ENCODE peak calls at places on chromosomes 13 and 19, in four cellular contexts. Z is body of pancreas, P is ascending aorta, W is progenitor cell of endocrine pancreas. J is an unnamed sample.

GRCh38 chr19:54541712-54542111 is 31.9 kb upstream of the LILRA2 start:
- DNase-seq in P (no peak), W (no peak), Z (no peak), J (no peak)

GRCh38 chr19:2462635-2463421 is 6.1 kb upstream of the LMNB2 start:
- DNase-seq in P (peak; percentile 93), W (peak; percentile 70), Z (peak; percentile 90), J (peak; percentile 79)

GRCh38 chr13:99269627-99270252 is 11.6 kb upstream of the GPR18 start:
- DNase-seq in W (no peak), Z (no peak), P (no peak), J (no peak)

GRCh38 chr13:35733832-35734231 is 257.3 kb upstream of the MAB21L1 start:
- DNase-seq in P (no peak), Z (no peak), W (no peak), J (no peak)

GRCh38 chr19:16301999-16302694 is 22.5 kb upstream of the KLF2 start:
- DNase-seq in P (no peak), Z (no peak), W (no peak), J (no peak)

GRCh38 chr13:83753912-83754624 is 128.2 kb downstream of the SLITRK1 start:
- DNase-seq in W (no peak), Z (no peak), P (no peak), J (no peak)

GRCh38 chr13:40152145-40152544 is 496.7 kb downstream of the COG6 start:
- DNase-seq in P (peak; percentile 69), Z (no peak), W (no peak), J (no peak)

GRCh38 chr13:51125495-51126226 is 14.6 kb upstream of the C13orf42 start:
- DNase-seq in W (no peak), P (no peak), Z (peak; percentile 72), J (peak; percentile 60)

GRCh38 chr13:96629331-96629730 is 364.9 kb downstream of the OXGR1 start:
- DNase-seq in W (no peak), Z (no peak), P (no peak), J (no peak)

GRCh38 chr13:66492479-66492878 is 737.7 kb downstream of the PCDH9 start:
- DNase-seq in P (no peak), Z (no peak), W (no peak), J (no peak)

GRCh38 chr19:20423381-20424207 is 142.0 kb downstream of the ZNF737 start:
- DNase-seq in P (peak; percentile 80), Z (peak; percentile 78), W (peak; percentile 9), J (peak; percentile 7)

GRCh38 chr19:13408889-13409518 is 97.3 kb downstream of the CACNA1A start:
- DNase-seq in W (no peak), P (no peak), Z (no peak), J (no peak)

GRCh38 chr19:51142119-51142518 is at the start of gene SIGLEC7:
- DNase-seq in Z (no peak), P (no peak), W (no peak), J (no peak)

GRCh38 chr13:35965226-35965927 is 165.8 kb downstream of the DCLK1 start:
- DNase-seq in W (no peak), Z (no peak), P (no peak), J (no peak)

DNA sequence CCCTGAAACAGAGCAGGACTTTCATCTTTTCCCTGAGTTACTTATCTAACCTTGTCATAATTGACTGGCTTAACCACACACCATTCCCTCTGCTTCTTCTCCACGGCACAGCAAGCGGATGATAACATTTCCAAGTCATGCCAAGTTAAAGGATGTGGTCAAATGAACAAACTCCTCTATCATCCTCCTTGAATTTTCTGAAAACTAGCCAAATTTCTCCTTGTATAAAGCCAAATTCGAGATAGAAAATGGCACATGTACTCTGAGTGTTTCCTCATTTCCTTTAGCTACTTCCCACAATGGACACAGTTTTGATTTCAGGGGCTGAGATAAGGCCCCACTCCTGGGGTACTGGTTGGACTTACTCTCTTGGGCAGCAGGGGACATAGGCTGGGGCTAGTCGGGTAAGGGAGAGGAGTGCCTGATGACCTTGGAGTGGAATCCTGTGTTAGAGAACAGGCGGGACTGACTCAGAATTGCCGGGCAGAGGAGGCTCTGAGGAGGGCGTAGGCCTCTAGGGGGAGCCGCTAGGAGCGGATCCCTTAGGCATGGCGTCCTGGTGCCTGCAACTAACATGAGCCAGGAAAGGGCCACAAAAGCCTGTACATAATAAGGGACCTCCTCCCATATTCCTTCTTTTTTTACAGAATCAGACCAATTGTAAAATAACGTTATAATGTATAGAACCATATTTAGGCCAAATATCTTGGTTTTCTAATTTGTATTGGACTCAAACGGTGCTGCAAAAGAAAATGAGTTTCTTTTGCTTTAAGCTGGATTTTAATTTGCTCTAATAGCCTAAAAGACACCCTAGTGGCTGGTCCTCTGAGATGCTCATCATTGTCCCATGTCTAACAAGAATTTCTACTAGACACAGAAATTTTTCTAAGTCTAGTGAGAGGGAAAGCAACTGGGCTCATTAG is 20.4 kb upstream of the TMTC4 start:
- DNase-seq in Z (peak; percentile 60), P (no peak), W (peak; percentile 29), J (peak; percentile 48)
- TF ChIP-seq CTCF in Z (no peak), P (no peak), W (peak; percentile 69), J (peak; percentile 33)

GRCh38 chr13:95075506-95075905 is 225.7 kb downstream of the ABCC4 start:
- DNase-seq in P (no peak), W (no peak), Z (no peak), J (no peak)
- TF ChIP-seq CTCF in P (no peak), W (no peak), Z (no peak), J (no peak)

DNA sequence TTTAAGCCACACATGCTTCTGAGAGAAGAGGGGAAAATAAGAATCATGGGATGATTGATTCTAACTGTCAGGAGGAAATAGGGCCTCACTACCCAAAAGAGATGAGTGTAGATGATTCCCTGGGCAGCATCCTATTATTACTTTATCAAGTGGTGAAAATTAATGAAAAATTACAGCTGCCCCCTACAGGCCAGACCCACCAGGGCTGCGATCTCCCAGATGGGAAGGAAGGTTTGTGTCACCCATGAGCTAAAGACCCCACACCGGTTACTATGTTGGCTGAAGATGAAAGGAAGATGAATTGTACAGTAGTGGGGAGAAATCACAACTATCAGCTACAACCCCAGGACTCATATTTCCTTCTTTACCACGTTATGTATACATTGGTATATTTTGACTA is 49.5 kb downstream of the RFC3 start:
- DNase-seq in W (no peak), Z (no peak), P (no peak), J (no peak)
- TF ChIP-seq CTCF in W (no peak), Z (no peak), P (no peak), J (no peak)

GRCh38 chr13:106535552-106536243 is at the start of gene EFNB2:
- DNase-seq in Z (peak; percentile 93), W (peak; percentile 88), P (peak; percentile 93), J (peak; percentile 91)
- TF ChIP-seq CTCF in Z (no peak), W (no peak), P (no peak), J (no peak)

GRCh38 chr19:35977446-35978222 is 17.4 kb upstream of the SDHAF1 start:
- DNase-seq in W (no peak), Z (no peak), P (no peak), J (no peak)
- TF ChIP-seq CTCF in W (peak; percentile 40), Z (no peak), P (no peak), J (peak; percentile 23)

GRCh38 chr19:17466487-17466850 is 3.9 kb upstream of the SLC27A1 start:
- DNase-seq in W (no peak), P (no peak), Z (no peak), J (no peak)
- TF ChIP-seq CTCF in W (no peak), P (no peak), Z (no peak), J (no peak)

GRCh38 chr13:38226496-38226895 is 123.2 kb upstream of the UFM1 start:
- DNase-seq in P (no peak), W (no peak), Z (no peak), J (no peak)

GRCh38 chr13:38228322-38228721 is 121.3 kb upstream of the UFM1 start:
- DNase-seq in Z (no peak), P (no peak), W (no peak), J (no peak)

GRCh38 chr13:38223093-38223492 is 126.6 kb upstream of the UFM1 start:
- DNase-seq in Z (no peak), P (no peak), W (no peak), J (peak; percentile 5)
- TF ChIP-seq CTCF in Z (no peak), P (no peak), W (peak; percentile 64), J (peak; percentile 39)

GRCh38 chr13:45598597-45598996 is 16.9 kb downstream of the ERICH6B start:
- DNase-seq in W (no peak), P (no peak), Z (no peak), J (no peak)
- TF ChIP-seq CTCF in W (no peak), P (no peak), Z (no peak), J (no peak)

GRCh38 chr13:46334423-46334822 is 52.6 kb downstream of the RUBCNL start:
- DNase-seq in W (no peak), P (no peak), Z (no peak), J (no peak)
- TF ChIP-seq CTCF in W (no peak), P (no peak), Z (no peak), J (no peak)